ENCODE peak calls at places on chromosomes 3 and 15, in nine cellular contexts. X, F, C, Y, Z, S, U, O and R are unnamed samples. For H3K4me1, the result is how much of the 10 kb centered on the place peaks cover.

GRCh38 chr15:75200765-75201608 is 695 bp upstream of the C15orf39 start:
- DNase-seq in F (no peak), S (no peak), C (peak), X (peak), U (peak), O (peak), Z (peak), Y (peak), R (peak)

GRCh38 chr3:46895761-46896160 is 18.2 kb downstream of the PTH1R start:
- DNase-seq in X (no peak), S (no peak), Y (peak), C (no peak), U (no peak), O (no peak), F (no peak), Z (no peak), R (no peak)

GRCh38 chr15:88243895-88244787 is 12.4 kb downstream of the NTRK3 start:
- DNase-seq in Y (no peak), Z (no peak), F (no peak), O (peak), U (peak), S (no peak), C (peak), X (no peak), R (no peak)

GRCh38 chr3:120682095-120682681 is at the start of gene HGD:
- DNase-seq in O (peak), Z (peak), S (no peak), X (no peak), C (no peak), Y (no peak), F (no peak), U (no peak), R (no peak)

GRCh38 chr15:33701304-33701696 is 267.0 kb upstream of the CHRM5 start:
- DNase-seq in Z (no peak), F (no peak), O (peak), S (no peak), X (no peak), U (peak), Y (no peak), C (no peak), R (no peak)

GRCh38 chr15:41648770-41649169 is 11.4 kb upstream of the MGA start:
- DNase-seq in U (no peak), F (no peak), S (peak), Z (no peak), C (no peak), O (no peak), X (no peak), Y (no peak), R (no peak)

GRCh38 chr3:50165388-50166308 is 10.5 kb downstream of the SEMA3F start:
- DNase-seq in Z (no peak), S (peak), C (no peak), F (no peak), Y (no peak), X (no peak), O (peak), U (peak), R (peak)

GRCh38 chr3:70550723-70551319 is 238.4 kb upstream of the MDFIC2 start:
- DNase-seq in F (peak), U (peak), O (peak), Z (peak), C (peak), S (peak), Y (peak), X (peak), R (peak)

GRCh38 chr3:8458711-8459110 is 42.9 kb upstream of the LMCD1 start:
- DNase-seq in O (no peak), U (no peak), X (no peak), S (peak), F (no peak), C (no peak), Y (no peak), Z (no peak), R (peak)

GRCh38 chr3:101780661-101781060 is 1.6 kb downstream of the NXPE3 start:
- DNase-seq in F (no peak), S (peak), X (peak), Y (no peak), Z (no peak), C (peak), U (no peak), O (peak), R (no peak)

GRCh38 chr3:159252274-159252673 is 450.4 kb downstream of the MFSD1 start:
- DNase-seq in U (no peak), Y (no peak), C (no peak), X (no peak), Z (no peak), O (peak), F (no peak), S (peak), R (no peak)

GRCh38 chr3:69288161-69288895 is 97.6 kb downstream of the FRMD4B start:
- DNase-seq in Z (no peak), X (no peak), Y (no peak), C (peak), O (no peak), S (no peak), F (no peak), U (peak), R (no peak)

GRCh38 chr3:111809196-111809595 is 49.9 kb upstream of the PHLDB2 start:
- DNase-seq in Y (no peak), X (no peak), O (no peak), U (no peak), S (peak), C (no peak), F (no peak), Z (no peak), R (no peak)

GRCh38 chr15:88912500-88912921 is 668 bp downstream of the MFGE8 start:
- DNase-seq in S (no peak), F (no peak), O (no peak), Y (no peak), U (peak), X (no peak), Z (no peak), C (no peak), R (peak)

GRCh38 chr3:165502707-165503106 is 306.5 kb upstream of the SLITRK3 start:
- DNase-seq in Z (no peak), S (no peak), O (no peak), U (no peak), Y (no peak), X (no peak), F (no peak), C (peak), R (no peak)

GRCh38 chr3:126258670-126259069 is 78.3 kb upstream of the ALDH1L1 start:
- DNase-seq in Z (no peak), C (peak), U (no peak), S (no peak), Y (no peak), X (no peak), O (peak), F (no peak), R (no peak)

GRCh38 chr3:132804498-132804897 is 82.3 kb upstream of the NPHP3 start:
- DNase-seq in X (no peak), O (no peak), F (no peak), S (peak), Y (no peak), U (no peak), C (no peak), Z (no peak), R (no peak)

GRCh38 chr15:22888120-22888859 is 49.8 kb downstream of the NIPA2 start:
- DNase-seq in Z (no peak), F (no peak), X (no peak), Y (no peak), C (peak), U (no peak), O (peak), S (peak), R (no peak)

GRCh38 chr3:189529889-189530288 is 101.3 kb upstream of the TP63 start:
- DNase-seq in C (no peak), O (no peak), F (no peak), X (no peak), U (no peak), Z (no peak), S (no peak), Y (no peak), R (no peak)

GRCh38 chr3:8739757-8740508 is 6.3 kb downstream of the CAV3 start:
- DNase-seq in X (no peak), F (no peak), U (no peak), C (no peak), O (peak), S (peak), Z (no peak), Y (no peak), R (no peak)

GRCh38 chr3:134357914-134358811 is 16.1 kb downstream of the AMOTL2 start:
- DNase-seq in X (peak), F (no peak), O (peak), U (peak), C (peak), Z (no peak), Y (peak), S (peak), R (peak)

GRCh38 chr3:53881691-53882593 is at the start of gene ACTR8:
- DNase-seq in Y (peak), S (peak), F (peak), Z (peak), C (peak), O (peak), U (peak), X (peak), R (peak)

GRCh38 chr3:69092030-69092513 is 7.3 kb downstream of the ARL6IP5 start:
- DNase-seq in Y (no peak), U (no peak), C (peak), F (no peak), X (no peak), S (no peak), Z (no peak), O (no peak), R (no peak)

GRCh38 chr3:24829011-24829581 is 334.4 kb upstream of the THRB start:
- DNase-seq in Z (peak), F (no peak), U (peak), C (peak), O (no peak), X (no peak), Y (peak), S (no peak), R (no peak)

GRCh38 chr3:113264249-113264648 is 52.9 kb downstream of the BOC start:
- DNase-seq in X (peak), C (no peak), Z (no peak), O (no peak), Y (no peak), S (no peak), F (no peak), U (peak), R (no peak)

DNA sequence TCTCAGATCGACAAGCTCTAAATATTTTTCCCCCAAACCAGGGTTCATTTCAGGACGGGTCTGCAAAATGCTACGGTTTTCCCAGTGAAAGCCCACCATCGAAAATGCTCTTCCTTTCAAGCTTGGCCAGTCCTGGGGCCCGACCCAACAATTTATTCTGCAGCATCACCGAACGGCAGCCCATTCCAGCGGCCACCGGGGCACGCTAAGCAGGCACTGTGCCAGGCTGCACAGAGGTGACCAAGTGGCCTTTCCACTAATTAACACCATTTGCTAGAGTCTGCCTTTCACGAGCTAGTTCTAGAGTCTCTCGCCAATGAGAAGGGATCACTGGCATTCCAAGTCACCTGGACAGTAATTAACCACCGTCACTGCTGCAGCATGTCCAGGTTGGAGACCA is 14.4 kb downstream of the RGMA start:
- DNase-seq in F (no peak), Z (no peak), S (no peak), O (no peak), C (no peak), Y (no peak), U (no peak), X (no peak), R (no peak)
- H3K4me1 ChIP-seq in F (under half), Z (under half), S (under half), O (under half), C (under half), Y (under half), U (under half), X (under half), R (under half)

GRCh38 chr3:45688882-45689786 is at the start of gene SACM1L:
- DNase-seq in Y (peak), Z (peak), C (peak), X (peak), U (peak), O (peak), S (peak), F (peak), R (peak)
- H3K4me3 ChIP-seq in Y (peak), Z (peak), C (peak), X (peak), U (peak), O (peak), S (peak), F (peak), R (peak)

DNA sequence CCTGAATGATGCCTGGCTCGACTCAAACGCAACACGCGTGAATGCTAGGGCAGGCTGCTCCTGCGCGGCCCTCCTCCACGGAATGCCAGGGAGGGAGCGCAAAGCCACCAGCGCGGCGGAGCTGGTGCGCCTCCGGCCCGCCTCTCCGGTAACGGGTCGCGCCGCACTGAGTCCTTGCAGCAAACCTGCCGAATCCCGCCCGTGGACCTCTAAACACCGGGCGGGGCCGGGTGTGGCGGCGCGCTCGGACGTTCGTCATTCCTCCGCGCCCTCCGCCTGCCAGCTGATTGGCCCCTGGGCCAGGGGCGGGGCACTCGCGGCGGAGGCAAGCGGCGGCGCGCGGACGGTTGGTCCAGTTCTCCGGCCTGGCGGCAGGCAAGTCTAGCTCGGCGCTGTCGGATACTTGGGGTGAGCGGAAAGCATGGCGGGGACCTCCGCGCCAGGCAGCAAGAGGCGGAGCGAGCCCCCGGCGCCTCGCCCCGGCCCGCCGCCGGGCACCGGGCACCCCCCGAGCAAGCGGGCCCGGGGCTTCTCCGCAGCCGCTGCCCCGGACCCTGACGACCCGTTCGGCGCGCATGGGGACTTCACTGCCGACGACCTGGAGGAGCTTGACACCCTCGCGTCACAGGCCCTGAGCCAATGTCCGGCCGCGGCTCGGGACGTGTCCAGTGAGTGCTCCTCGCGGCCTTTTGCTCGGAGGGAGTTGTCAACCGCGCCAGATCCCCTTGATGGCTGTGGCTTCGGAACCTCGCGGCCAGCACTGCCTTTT is at the start of gene ATRIP:
- DNase-seq in X (peak), O (peak), Y (peak), S (peak), F (peak), C (peak), U (peak), Z (peak), R (peak)
- TF ChIP-seq CTCF in X (no peak), O (no peak), Y (no peak), S (no peak), F (no peak), C (no peak), U (no peak), Z (no peak), R (no peak)

DNA sequence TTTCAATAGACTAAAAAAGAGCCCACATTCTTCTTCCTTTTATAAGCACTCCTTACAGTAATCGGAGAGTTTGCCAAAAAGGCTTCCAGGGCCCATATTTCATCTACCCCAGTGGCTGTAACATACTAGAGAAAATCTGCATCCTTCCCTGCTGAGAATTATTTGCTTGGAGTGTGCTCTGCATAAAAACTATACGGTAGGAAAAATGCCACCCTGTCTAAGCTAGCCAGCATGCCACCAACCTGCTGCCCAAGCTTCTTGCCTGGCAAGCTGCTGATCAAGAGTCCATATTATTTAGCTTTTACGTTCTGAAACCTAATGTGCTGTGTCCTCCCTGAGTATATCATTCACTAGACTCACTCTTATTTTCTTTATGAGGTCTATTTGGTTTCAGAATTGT is 107.0 kb downstream of the FGF12 start:
- DNase-seq in O (no peak), U (no peak), C (no peak), F (no peak), Y (no peak), X (no peak), S (no peak), Z (no peak), R (no peak)
- H3K4me1 ChIP-seq in O (under half), U (under half), C (under half), F (under half), Y (under half), X (under half), S (under half), Z (under half), R (under half)